ENCODE peak calls at places on chromosomes 12 and 14, in seven cellular contexts. D is epithelial cell of esophagus, I is lower lobe of right lung, H is WTC11, Q is testis, G is mesothelial cell of epicardium, M is fibroblast of mammary gland. O is an unnamed sample.
A peak's percentile ranks its signal among the peaks of the same experiment; 100 is the strongest.

GRCh38 chr14:60707858-60708257 is 16.3 kb downstream of the SIX4 start:
- DNase-seq in G (no peak), D (no peak), I (no peak), H (no peak), M (no peak), Q (no peak), O (no peak)

GRCh38 chr14:50874842-50875241 is 3.0 kb downstream of the ABHD12B start:
- DNase-seq in Q (no peak), M (no peak), I (no peak), D (no peak), H (no peak), G (no peak), O (no peak)

GRCh38 chr12:112117685-112118084 is 7.7 kb upstream of the TRAFD1 start:
- DNase-seq in H (no peak), G (no peak), Q (no peak), M (no peak), I (no peak), D (peak; percentile 55), O (no peak)

GRCh38 chr12:40262657-40263056 is 37.9 kb downstream of the LRRK2 start:
- DNase-seq in D (no peak), M (no peak), Q (no peak), H (no peak), I (no peak), G (no peak), O (no peak)

GRCh38 chr12:47576256-47576655 is 129.6 kb downstream of the RPAP3 start:
- DNase-seq in H (peak; percentile 39), Q (peak; percentile 48), G (no peak), I (no peak), M (no peak), D (no peak), O (no peak)

GRCh38 chr12:127238061-127238460 is 1028.9 kb upstream of the TMEM132C start:
- DNase-seq in I (no peak), H (no peak), Q (no peak), D (peak; percentile 47), M (peak; percentile 66), G (no peak), O (no peak)

GRCh38 chr12:28974166-28974565 is 174.9 kb upstream of the FAR2 start:
- DNase-seq in G (no peak), M (peak; percentile 58), Q (no peak), D (no peak), H (no peak), I (no peak), O (no peak)

GRCh38 chr12:132511516-132512196 is 21.7 kb downstream of the FBRSL1 start:
- DNase-seq in H (no peak), D (no peak), I (no peak), Q (no peak), M (no peak), G (no peak), O (no peak)

GRCh38 chr12:3896851-3897351 is 23.7 kb upstream of the PARP11 start:
- DNase-seq in I (no peak), D (peak; percentile 70), G (no peak), M (peak; percentile 18), Q (peak; percentile 26), H (no peak), O (no peak)

GRCh38 chr14:100586520-100587247 is 533 bp downstream of the BEGAIN start:
- DNase-seq in H (peak; percentile 34), M (peak; percentile 53), I (peak; percentile 45), Q (no peak), D (peak; percentile 64), G (no peak), O (no peak)

DNA sequence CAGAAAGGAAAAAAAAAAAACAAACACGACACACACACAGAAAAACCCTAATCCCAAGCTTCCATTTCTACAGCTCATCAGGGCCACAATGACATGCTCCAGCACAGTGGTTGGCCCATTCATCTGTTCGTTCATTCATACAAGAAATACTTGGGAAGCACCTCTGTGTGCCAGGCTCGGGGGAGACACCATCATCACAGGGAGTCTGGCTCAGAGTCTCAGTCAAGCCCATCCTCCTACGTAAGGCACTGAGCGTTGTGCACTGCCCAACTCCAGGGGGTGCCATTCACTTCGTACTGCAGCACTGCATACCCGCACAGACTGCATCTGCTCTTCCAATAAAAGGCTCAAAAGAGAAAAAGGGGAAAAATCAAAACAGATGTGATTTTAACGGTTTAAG is 15.3 kb downstream of the VPS37B start:
- DNase-seq in D (no peak), H (no peak), I (no peak), M (peak; percentile 81), G (no peak), Q (peak; percentile 79), O (no peak)
- TF ChIP-seq CTCF in D (peak; percentile 44), H (no peak), I (peak; percentile 37), M (peak; percentile 77), G (no peak), Q (peak; percentile 31), O (peak; percentile 15)

GRCh38 chr14:73949752-73950734 is at the start of the genes COQ6 and FAM161B:
- DNase-seq in G (peak; percentile 85), H (peak; percentile 90), D (peak; percentile 98), Q (peak; percentile 97), I (peak; percentile 96), M (peak; percentile 95), O (peak; percentile 95)
- TF ChIP-seq CTCF in G (no peak), H (no peak), D (no peak), Q (peak; percentile 58), I (peak; percentile 16), M (no peak), O (no peak)

GRCh38 chr14:79354336-79354735 is 857.0 kb downstream of the DIO2 start:
- DNase-seq in Q (no peak), M (no peak), H (no peak), G (no peak), I (no peak), D (no peak), O (no peak)

GRCh38 chr14:79357307-79357706 is 854.0 kb downstream of the DIO2 start:
- DNase-seq in Q (no peak), H (no peak), I (no peak), D (no peak), M (no peak), G (no peak), O (no peak)

GRCh38 chr14:79352026-79352425 is 859.3 kb downstream of the DIO2 start:
- DNase-seq in I (no peak), M (peak; percentile 54), D (peak; percentile 1), Q (no peak), H (no peak), G (no peak), O (no peak)

DNA sequence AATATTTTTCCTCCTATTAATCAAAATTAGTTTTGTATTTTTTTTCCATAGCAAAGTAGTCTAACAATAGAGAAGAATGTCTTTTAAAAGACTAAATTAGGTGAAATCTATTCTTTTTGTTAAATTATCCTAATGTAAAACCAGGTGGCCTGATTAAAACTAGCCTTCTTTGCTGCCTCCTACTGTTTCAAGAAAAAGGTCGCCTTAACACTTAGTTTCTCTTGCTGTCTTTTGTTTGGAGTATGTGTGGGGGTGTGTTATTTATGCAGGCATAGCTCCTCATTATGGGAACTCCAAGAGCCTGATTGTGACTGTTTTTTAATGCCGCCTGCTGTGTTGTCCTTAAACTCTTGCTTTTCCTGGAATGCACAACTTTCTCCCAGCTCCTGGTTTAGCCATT is 855.3 kb downstream of the DIO2 start:
- DNase-seq in Q (no peak), G (no peak), H (no peak), I (no peak), M (peak; percentile 19), D (no peak), O (no peak)
- TF ChIP-seq CTCF in Q (no peak), G (no peak), H (no peak), I (no peak), M (no peak), D (peak; percentile 13), O (no peak)

GRCh38 chr14:96934961-96935360 is 137.8 kb downstream of the VRK1 start:
- DNase-seq in G (no peak), H (no peak), Q (no peak), D (no peak), M (no peak), I (no peak), O (no peak)

GRCh38 chr14:96940009-96940408 is 142.8 kb downstream of the VRK1 start:
- DNase-seq in H (peak; percentile 32), G (no peak), Q (no peak), I (no peak), M (no peak), D (peak; percentile 10), O (no peak)

GRCh38 chr14:96944297-96944696 is 147.1 kb downstream of the VRK1 start:
- DNase-seq in D (no peak), I (no peak), G (no peak), M (no peak), H (no peak), Q (no peak), O (no peak)

GRCh38 chr14:96938946-96939345 is 141.8 kb downstream of the VRK1 start:
- DNase-seq in G (no peak), Q (no peak), D (no peak), M (no peak), I (no peak), H (peak; percentile 67), O (no peak)
- TF ChIP-seq CTCF in G (peak; percentile 60), Q (no peak), D (peak; percentile 5), M (peak; percentile 10), I (no peak), H (peak; percentile 79), O (no peak)

DNA sequence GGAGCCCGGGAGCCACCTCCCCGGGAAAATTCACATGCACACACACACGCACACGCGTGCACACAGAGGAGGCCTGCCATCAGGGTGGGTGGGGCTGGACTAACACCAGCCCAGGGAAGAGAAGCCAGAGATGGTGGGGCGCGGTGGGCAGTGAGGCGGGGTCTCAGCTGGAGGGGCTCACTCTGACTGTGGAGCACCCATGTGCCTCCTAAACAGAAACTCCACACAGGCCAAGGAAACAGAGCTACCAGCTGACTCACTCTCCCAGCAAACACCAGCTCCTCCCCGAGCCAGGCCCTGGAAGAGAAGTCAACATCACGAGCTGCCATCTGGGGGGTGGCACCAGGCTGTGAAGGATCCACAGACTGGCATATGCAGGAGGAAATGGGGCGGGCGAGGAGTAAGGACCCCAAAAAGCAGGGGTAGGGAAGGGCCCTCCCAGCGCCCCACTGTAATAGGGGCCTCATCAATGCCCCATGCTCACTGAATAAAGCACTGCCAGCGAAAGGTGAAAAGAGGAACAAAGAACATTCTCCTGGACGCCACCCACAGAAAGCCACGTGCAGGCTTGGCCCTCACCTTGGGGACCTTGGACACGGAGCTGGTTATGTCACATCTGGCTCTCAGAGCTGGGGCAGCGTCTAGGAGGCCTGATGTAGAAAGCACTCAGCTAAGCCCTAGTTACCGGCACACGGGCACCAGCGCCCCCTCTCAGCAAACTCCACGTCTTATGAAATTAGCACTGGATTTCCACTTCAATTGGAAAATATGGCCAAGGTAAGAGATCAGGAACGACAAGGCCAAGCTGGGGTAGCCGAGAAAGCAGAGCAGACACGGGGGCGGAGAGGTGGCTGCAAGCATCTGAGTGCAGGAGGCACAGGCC is 8.4 kb upstream of the INF2 start:
- DNase-seq in Q (peak; percentile 59), M (peak; percentile 88), D (peak; percentile 90), H (no peak), I (peak; percentile 64), G (no peak), O (peak; percentile 85)
- TF ChIP-seq CTCF in Q (no peak), M (no peak), D (peak; percentile 23), H (no peak), I (no peak), G (no peak), O (no peak)

DNA sequence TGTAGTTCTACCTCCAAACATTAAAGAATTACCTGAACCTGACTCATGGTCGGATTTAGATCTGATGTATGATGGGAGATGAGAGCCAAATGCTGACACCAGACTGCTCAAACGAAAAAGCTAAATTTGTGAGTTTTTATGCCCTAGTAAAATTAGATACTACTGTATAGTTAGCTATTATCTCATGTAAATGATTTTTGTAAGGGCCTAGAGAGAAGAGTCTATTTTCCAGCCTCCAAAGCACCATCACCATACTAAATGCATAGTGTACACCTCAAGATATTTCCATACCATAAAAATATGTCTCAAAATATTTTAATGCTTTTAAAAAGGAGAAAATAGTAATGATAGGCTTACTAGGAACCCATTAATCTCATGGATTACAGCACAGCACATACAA is 18.3 kb downstream of the ANKS1B start:
- DNase-seq in I (no peak), G (no peak), M (no peak), H (no peak), D (no peak), Q (no peak), O (no peak)
- TF ChIP-seq CTCF in I (no peak), G (no peak), M (no peak), H (no peak), D (no peak), Q (no peak), O (no peak)

O was measured in left lung.